ENCODE peak calls at places on chromosomes 5 and 9, in nine cellular contexts. H is fibroblast of villous mesenchyme, S is fibroblast of pulmonary artery, V is cardiac muscle cell, D is fibroblast of mammary gland, I is fibroblast of the aortic adventitia, B is tibial artery, Q is ovary, Y is mammary epithelial cell. O is an unnamed sample.

GRCh38 chr9:91678807-91679206 is 255.2 kb upstream of the NFIL3 start:
- DNase-seq in Y (no peak), B (no peak), H (no peak), S (no peak), Q (no peak), D (no peak), V (no peak), I (no peak), O (no peak)

GRCh38 chr9:76394896-76395244 is 644 bp upstream of the RFK start:
- DNase-seq in D (peak), B (peak), Y (no peak), H (peak), S (no peak), V (peak), I (peak), Q (peak), O (peak)

GRCh38 chr5:40627708-40628107 is 52.0 kb upstream of the PTGER4 start:
- DNase-seq in Y (no peak), H (peak), B (no peak), Q (no peak), S (no peak), I (peak), D (peak), V (no peak), O (peak)

GRCh38 chr9:128636024-128636390 is 20.6 kb downstream of the DYNC2I2 start:
- DNase-seq in V (peak), S (no peak), H (no peak), I (no peak), D (no peak), B (no peak), Y (no peak), Q (peak), O (peak)

GRCh38 chr5:135437796-135438560 is 9.2 kb downstream of the DCANP1 start:
- DNase-seq in B (no peak), H (peak), Q (no peak), I (peak), Y (peak), D (peak), S (peak), V (peak), O (peak)

GRCh38 chr9:128125575-128126354 is 1.8 kb downstream of the PTGES2 start:
- DNase-seq in I (peak), H (no peak), B (no peak), S (no peak), V (peak), Y (no peak), D (no peak), Q (no peak), O (no peak)

GRCh38 chr5:31383734-31384133 is 148.2 kb downstream of the DROSHA start:
- DNase-seq in Y (no peak), B (no peak), V (peak), H (no peak), D (no peak), S (peak), Q (no peak), I (peak), O (no peak)

GRCh38 chr5:142800776-142801494 is 30.8 kb downstream of the ARHGAP26 start:
- DNase-seq in H (no peak), Y (no peak), V (no peak), B (no peak), D (no peak), I (no peak), S (no peak), Q (no peak), O (no peak)

GRCh38 chr9:114108016-114108833 is 9.1 kb upstream of the KIF12 start:
- DNase-seq in Y (peak), I (peak), H (peak), B (peak), S (peak), Q (peak), D (peak), V (peak), O (peak)

GRCh38 chr5:146034127-146034526 is 71.2 kb downstream of the PLAC8L1 start:
- DNase-seq in D (no peak), B (no peak), H (no peak), Y (no peak), S (no peak), V (no peak), I (no peak), Q (no peak), O (no peak)

GRCh38 chr5:68798877-68799276 is 294.9 kb upstream of the SLC30A5 start:
- DNase-seq in Y (no peak), D (peak), I (no peak), B (no peak), V (no peak), Q (no peak), H (no peak), S (no peak), O (no peak)

GRCh38 chr9:38172601-38173000 is 103.6 kb upstream of the SHB start:
- DNase-seq in H (no peak), I (no peak), B (no peak), Q (no peak), V (no peak), Y (no peak), D (no peak), S (no peak), O (no peak)

GRCh38 chr5:142357469-142358090 is 32.8 kb upstream of the SPRY4 start:
- DNase-seq in D (peak), S (no peak), Y (no peak), Q (no peak), V (peak), I (peak), B (no peak), H (peak), O (peak)

GRCh38 chr5:114223866-114224265 is 138.0 kb upstream of the KCNN2 start:
- DNase-seq in B (no peak), Y (peak), Q (no peak), H (no peak), D (peak), I (no peak), S (peak), V (peak), O (peak)
- TF ChIP-seq CTCF in B (no peak), Y (peak), Q (no peak), H (peak), D (peak), I (no peak), S (peak), V (peak), O (peak)

GRCh38 chr9:25678846-25679360 is 659 bp upstream of the TUSC1 start:
- DNase-seq in S (no peak), B (no peak), D (no peak), Y (peak), I (no peak), H (no peak), Q (no peak), V (no peak), O (no peak)
- H3K4me3 ChIP-seq in S (peak), B (peak), D (peak), Y (peak), I (peak), H (peak), Q (peak), V (peak), O (peak)

DNA sequence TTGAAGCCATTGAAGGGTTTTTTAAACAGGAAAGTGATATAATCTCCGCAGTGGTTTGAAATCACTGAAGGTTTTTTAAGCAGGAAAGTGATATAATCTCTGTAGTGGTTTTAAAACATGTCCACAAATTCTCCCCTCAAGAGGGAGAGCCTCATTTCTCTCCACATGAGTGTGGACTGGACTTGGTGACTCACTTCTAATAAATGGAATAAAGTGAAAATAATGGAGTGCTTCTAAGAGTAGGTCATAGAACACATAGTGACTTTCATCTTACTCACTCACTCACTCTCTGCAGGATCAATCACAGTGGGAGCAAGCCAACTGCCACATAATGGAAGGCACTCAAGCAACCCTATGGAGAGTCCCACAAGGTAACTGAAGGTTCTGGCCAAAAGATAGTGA is 12.0 kb downstream of the CTNNAL1 start:
- DNase-seq in V (peak), H (peak), I (peak), B (no peak), Y (peak), D (peak), Q (no peak), S (peak), O (peak)
- TF ChIP-seq CTCF in V (no peak), H (no peak), I (no peak), B (no peak), Y (peak), D (no peak), Q (no peak), S (no peak), O (no peak)

DNA sequence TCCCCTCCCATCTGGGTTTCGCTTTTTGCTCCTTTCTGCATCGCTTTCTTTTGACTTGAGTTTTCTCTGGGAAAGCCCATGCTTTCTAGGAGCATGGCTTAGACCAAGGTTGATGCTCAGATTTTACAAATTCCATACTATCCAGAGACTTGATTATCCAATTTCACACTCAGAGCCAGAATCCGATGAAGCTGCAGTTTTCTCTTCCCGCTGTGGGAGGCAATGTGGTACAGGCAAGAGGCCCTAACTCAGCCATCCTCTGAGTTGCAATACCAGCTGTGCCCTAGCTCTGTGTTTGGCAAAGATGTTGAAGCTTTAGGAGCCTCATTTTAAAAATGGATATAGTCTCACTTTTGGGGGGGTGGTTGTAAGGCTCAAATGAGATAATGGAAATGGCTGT is 85.1 kb downstream of the BRINP1 start:
- DNase-seq in S (no peak), B (no peak), Y (no peak), D (peak), Q (no peak), I (no peak), V (peak), H (no peak), O (no peak)
- H3K4me3 ChIP-seq in S (no peak), B (no peak), Y (no peak), D (no peak), Q (no peak), I (no peak), V (no peak), H (no peak), O (no peak)

GRCh38 chr9:136578620-136578914 is 32.7 kb upstream of the NOTCH1 start:
- DNase-seq in V (no peak), B (no peak), D (no peak), Y (no peak), S (no peak), Q (no peak), I (no peak), H (no peak), O (no peak)

GRCh38 chr9:136576269-136576626 is 30.4 kb upstream of the NOTCH1 start:
- DNase-seq in H (no peak), Y (peak), S (no peak), I (peak), D (no peak), Q (no peak), V (no peak), B (peak), O (peak)

GRCh38 chr9:136581614-136582447 is 36.0 kb upstream of the NOTCH1 start:
- DNase-seq in Q (no peak), B (no peak), I (no peak), S (no peak), Y (no peak), H (no peak), D (no peak), V (no peak), O (no peak)

GRCh38 chr9:136577941-136578619 is 32.2 kb upstream of the NOTCH1 start:
- DNase-seq in V (no peak), Q (no peak), I (no peak), D (no peak), Y (no peak), S (no peak), H (no peak), B (no peak), O (no peak)

DNA sequence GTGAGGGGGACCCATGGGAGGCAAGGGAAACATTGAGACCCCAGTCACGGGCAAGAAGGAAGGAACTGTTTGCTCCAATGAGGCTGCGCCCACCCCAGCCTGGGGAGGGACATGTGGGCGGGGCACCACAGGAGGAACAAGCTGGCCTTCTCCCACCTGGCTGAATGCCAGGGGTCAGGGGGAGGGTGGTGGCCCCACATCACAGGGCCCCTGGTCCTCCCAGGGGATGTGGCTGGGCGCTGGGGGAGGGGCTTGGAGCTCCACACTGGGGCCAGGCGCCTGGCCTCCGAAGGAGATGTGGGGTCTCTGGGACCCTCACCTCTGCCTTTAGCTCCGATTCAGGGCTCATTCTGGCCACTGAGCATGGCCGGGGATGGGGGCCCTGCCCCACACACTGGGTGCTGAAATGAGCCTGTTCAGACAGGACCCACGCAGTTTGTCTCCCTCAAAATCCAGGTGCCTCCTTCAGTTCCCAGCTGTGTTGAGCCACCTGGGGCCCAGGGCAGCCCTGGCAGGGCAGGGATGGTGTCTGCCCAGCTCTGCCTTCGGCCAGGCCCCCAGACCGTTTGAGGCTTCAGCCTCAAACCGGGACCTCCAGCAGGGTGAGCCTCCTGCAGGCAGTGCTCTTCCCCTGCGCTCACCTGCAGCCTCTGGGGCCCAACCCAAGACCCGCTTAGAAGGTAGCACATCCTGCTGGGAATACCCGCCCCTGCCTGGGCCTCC is 33.2 kb upstream of the NOTCH1 start:
- DNase-seq in B (no peak), Q (no peak), S (no peak), D (no peak), I (no peak), V (no peak), Y (peak), H (no peak), O (no peak)
- TF ChIP-seq CTCF in B (no peak), Q (no peak), S (no peak), D (no peak), I (no peak), V (no peak), Y (peak), H (no peak), O (no peak)

GRCh38 chr9:83698976-83699585 is 8.7 kb downstream of the UBQLN1 start:
- DNase-seq in B (no peak), I (no peak), Y (no peak), V (no peak), Q (no peak), H (no peak), S (no peak), D (no peak), O (no peak)

GRCh38 chr9:83699615-83700014 is 8.1 kb downstream of the UBQLN1 start:
- DNase-seq in Q (no peak), B (no peak), H (no peak), D (no peak), Y (no peak), V (no peak), S (no peak), I (no peak), O (no peak)

GRCh38 chr9:83701286-83701685 is 6.5 kb downstream of the UBQLN1 start:
- DNase-seq in Y (no peak), H (no peak), V (no peak), I (no peak), S (no peak), Q (no peak), B (no peak), D (no peak), O (no peak)

GRCh38 chr9:83706703-83707517 is 848 bp downstream of the UBQLN1 start:
- DNase-seq in H (peak), Q (peak), I (no peak), S (peak), Y (peak), V (peak), D (no peak), B (peak), O (peak)

GRCh38 chr9:83701769-83702168 is 6.0 kb downstream of the UBQLN1 start:
- DNase-seq in Q (no peak), D (peak), H (peak), V (peak), B (no peak), Y (peak), I (peak), S (peak), O (peak)
- H3K4me3 ChIP-seq in Q (no peak), D (no peak), H (peak), V (no peak), B (no peak), Y (no peak), I (peak), S (no peak), O (no peak)

DNA sequence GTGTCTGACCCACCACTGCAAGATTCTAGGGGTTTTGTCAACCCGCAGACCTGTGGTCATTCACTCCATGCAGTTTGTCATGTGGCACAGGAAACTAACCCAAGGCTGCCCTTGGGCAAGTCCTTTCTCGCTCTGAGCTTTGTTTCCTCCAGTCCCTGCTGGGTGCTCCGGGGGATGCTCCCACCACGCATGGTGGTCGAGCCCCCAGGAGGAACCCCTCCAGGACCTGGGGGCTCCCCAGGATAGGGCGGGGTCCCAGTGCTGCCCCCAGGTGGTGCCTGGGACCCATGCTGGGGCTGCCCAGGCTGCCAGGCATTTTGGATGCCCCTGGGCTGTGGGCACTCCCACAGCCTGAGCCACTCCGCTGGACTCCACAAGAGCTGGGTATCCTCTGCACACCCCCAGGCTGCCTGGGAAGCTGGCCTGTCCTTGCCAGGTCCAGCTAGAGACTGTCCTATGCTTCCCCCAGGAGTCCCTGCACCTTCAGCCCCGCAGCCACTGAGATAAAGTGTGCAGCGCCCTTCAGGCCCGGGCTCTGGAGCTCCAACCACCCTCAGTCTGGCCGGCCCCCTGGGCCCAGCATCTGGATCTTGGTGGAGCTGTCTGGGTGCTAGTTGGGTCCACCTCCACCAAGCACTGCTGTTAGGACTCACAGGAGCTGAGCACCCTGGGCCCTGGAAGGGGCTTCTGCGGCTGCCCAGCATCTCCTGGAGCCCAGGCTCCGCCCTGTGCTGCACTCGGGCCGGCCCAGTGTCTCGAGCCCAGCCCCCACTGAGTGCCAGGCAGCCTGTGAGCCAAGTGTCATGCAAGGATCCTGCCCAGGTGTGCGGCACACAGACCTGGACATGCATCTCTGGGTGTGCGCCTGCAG is 104.3 kb downstream of the PHF2 start:
- DNase-seq in Y (no peak), D (no peak), S (no peak), B (peak), V (no peak), Q (peak), H (no peak), I (no peak), O (no peak)
- TF ChIP-seq CTCF in Y (no peak), D (no peak), S (no peak), B (no peak), V (no peak), Q (no peak), H (no peak), I (peak), O (no peak)

DNA sequence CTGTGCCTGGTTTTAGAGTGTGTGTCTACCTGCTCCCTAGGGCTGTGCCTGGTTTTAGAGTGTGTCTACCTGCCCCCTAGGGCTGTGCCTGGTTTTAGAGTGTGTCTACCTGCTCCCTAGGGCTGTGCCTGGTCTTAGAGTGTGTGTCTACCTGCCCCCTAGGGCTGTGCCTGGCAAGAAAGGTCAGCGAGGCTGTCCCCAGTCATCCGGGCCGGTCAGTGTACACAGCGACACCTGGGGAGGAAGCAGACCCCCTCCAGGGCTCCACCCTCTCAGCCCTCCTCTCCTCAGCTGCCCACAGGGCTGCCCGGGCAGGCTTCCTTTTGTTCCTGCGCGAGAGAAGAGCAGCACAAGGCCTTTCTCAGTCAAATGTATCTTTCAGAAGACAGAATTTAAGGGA is 4.1 kb downstream of the NRARP start:
- DNase-seq in D (no peak), S (no peak), V (no peak), I (no peak), Y (no peak), H (no peak), B (no peak), Q (no peak), O (no peak)
- H3K4me3 ChIP-seq in D (no peak), S (no peak), V (no peak), I (no peak), Y (no peak), H (no peak), B (no peak), Q (no peak), O (no peak)

DNA sequence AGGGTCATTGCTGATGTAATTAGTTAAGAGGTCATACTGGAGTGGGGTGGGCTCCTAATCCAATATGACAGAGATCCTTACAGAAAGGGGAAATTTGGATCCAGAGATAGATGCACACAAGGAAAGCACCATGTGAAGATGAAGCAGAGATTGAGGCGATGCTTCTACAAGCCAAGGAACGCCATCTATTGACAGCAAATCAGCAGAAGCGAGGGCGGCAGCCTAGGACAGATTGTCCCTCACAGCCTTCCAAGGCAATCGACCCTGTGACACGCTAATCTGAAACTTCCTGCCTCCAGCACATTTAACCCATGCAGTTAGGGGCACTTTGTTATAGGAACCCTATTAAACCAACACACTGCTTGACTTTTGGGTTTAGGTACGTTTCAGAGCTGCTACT is 285.1 kb upstream of the DAP start:
- DNase-seq in B (no peak), H (peak), S (no peak), D (peak), Y (no peak), V (no peak), Q (no peak), I (peak), O (no peak)
- TF ChIP-seq CTCF in B (no peak), H (no peak), S (no peak), D (no peak), Y (no peak), V (no peak), Q (no peak), I (no peak), O (peak)

O was measured in cardiac fibroblast.